ENCODE peak calls at places on chromosomes 4 and X, in seven cellular contexts. K is CD8-positive, alpha-beta memory T cell; W is HepG2; M is SJSA1; U is AG04450; B is WERI-Rb-1; F is HAP-1. I is an unnamed sample.

GRCh38 chrX:56564182-56564885 is 907 bp downstream of the UBQLN2 start:
- DNase-seq in K (no peak), W (peak; percentile 2), M (peak; percentile 19), U (peak; percentile 1), B (peak; percentile 21), F (peak; percentile 25), I (peak; percentile 16)

GRCh38 chr4:81651500-81651899 is 179.8 kb upstream of the RASGEF1B start:
- DNase-seq in K (no peak), W (no peak), M (no peak), U (no peak), B (no peak), F (no peak), I (peak; percentile 80)

GRCh38 chrX:10011261-10011931 is 44.2 kb downstream of the CLDN34 start:
- DNase-seq in K (no peak), W (no peak), M (peak; percentile 55), U (no peak), B (no peak), F (peak; percentile 67), I (peak; percentile 70)

GRCh38 chr4:6104541-6105130 is 86.4 kb upstream of the C4orf50 start:
- DNase-seq in K (no peak), W (no peak), M (no peak), U (no peak), B (peak; percentile 76), F (peak; percentile 56), I (no peak)

GRCh38 chr4:116878280-116878679 is 207.1 kb downstream of the TRAM1L1 start:
- DNase-seq in K (no peak), W (no peak), M (no peak), U (no peak), B (no peak), F (no peak), I (no peak)

GRCh38 chrX:107628662-107629532 is 587 bp downstream of the PRPS1 start:
- DNase-seq in K (peak; percentile 32), W (peak; percentile 25), M (peak; percentile 7), U (no peak), B (peak; percentile 24), F (peak; percentile 74), I (peak; percentile 30)

GRCh38 chr4:87257523-87257922 is 37.1 kb upstream of the KLHL8 start:
- DNase-seq in K (no peak), W (no peak), M (no peak), U (no peak), B (no peak), F (no peak), I (no peak)

GRCh38 chr4:128517739-128518510 is 230.3 kb upstream of the PGRMC2 start:
- DNase-seq in K (no peak), W (peak; percentile 68), M (peak; percentile 85), U (peak; percentile 95), B (no peak), F (no peak), I (no peak)

GRCh38 chrX:134803060-134803459 is 144.8 kb upstream of the PLAC1 start:
- DNase-seq in K (no peak), W (peak; percentile 38), M (no peak), U (no peak), B (no peak), F (peak; percentile 72), I (no peak)

GRCh38 chrX:25010784-25011588 is 4.8 kb downstream of the ARX start:
- DNase-seq in K (no peak), W (no peak), M (no peak), U (no peak), B (no peak), F (no peak), I (no peak)
- H3K4me3 ChIP-seq in K (no peak overlapping the region), W (no peak overlapping the region), M (no peak overlapping the region), U (no peak overlapping the region), B (no peak overlapping the region), F (no peak overlapping the region), I (no peak overlapping the region)

GRCh38 chr4:112775801-112776200 is 138.9 kb downstream of the LARP7 start:
- DNase-seq in K (no peak), W (no peak), M (no peak), U (no peak), B (no peak), F (no peak), I (no peak)

DNA sequence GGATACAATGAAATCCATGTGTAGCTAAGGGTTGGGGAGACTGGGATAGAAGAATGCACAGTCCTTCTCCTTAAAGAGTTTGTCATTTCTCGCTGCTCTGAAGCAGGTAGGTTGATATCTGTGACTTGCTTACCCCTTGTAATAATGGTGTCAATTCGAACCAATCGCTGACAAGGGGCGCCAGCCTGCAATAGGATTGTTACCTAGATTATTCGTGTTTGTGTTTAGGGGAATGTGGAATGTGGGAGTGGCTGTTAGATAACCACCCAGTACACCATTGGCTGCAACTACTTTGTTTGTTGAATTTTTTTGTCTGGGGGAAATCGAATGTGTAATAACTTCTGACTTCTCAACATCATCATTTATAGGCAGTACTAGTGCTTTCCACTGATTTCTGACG is 141.6 kb downstream of the LARP7 start:
- DNase-seq in K (no peak), W (no peak), M (no peak), U (no peak), B (no peak), F (no peak), I (no peak)
- H3K9me3 ChIP-seq in K (no peaks in the 10 kb centered on the region), W (no peaks in the 10 kb centered on the region), M (no peaks in the 10 kb centered on the region), U (no peaks in the 10 kb centered on the region), B (no peaks in the 10 kb centered on the region), F (no peaks in the 10 kb centered on the region), I (no peaks in the 10 kb centered on the region)

GRCh38 chrX:153471663-153472280 is 1.4 kb upstream of the HAUS7 start:
- DNase-seq in K (no peak), W (no peak), M (peak; percentile 20), U (no peak), B (no peak), F (no peak), I (peak; percentile 41)

GRCh38 chrX:153465691-153466380 is 4.5 kb downstream of the HAUS7 start:
- DNase-seq in K (no peak), W (no peak), M (no peak), U (no peak), B (no peak), F (no peak), I (no peak)

GRCh38 chrX:153470411-153471363 is at the start of gene HAUS7:
- DNase-seq in K (peak; percentile 81), W (peak; percentile 73), M (peak; percentile 71), U (peak; percentile 70), B (peak; percentile 96), F (peak; percentile 95), I (peak; percentile 87)

GRCh38 chrX:153469811-153470410 is 465 bp downstream of the HAUS7 start:
- DNase-seq in K (peak; percentile 7), W (no peak), M (peak; percentile 65), U (no peak), B (peak; percentile 51), F (peak; percentile 76), I (peak; percentile 23)

DNA sequence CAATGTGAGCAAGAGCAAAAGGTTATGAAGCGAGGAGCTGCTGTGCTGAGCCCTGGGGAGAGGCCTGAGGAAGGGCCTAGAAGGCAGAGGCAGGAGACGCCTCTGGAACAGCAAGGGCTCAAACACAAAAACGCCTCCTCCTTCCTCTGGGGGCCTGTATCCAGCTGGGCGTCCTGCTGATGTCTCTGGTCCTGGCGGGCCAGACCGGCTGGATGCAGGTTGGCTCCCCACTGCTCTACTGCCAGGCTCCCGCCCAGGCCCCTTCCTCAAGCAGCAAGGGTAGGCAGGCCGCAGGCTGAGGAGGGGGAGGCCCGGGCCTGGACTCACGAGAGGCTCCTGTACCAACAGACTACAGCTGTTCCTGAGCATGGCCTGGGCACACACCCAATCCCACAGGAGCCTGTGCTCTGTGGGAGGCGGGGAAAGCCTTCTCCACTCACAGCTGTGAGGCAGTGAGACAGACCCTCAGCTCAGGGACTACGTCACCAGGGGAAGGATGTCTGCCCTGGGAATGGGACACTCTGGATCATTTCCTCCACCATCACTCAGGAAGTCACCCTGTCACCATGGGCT is 2.3 kb downstream of the HAUS7 start:
- DNase-seq in K (no peak), W (no peak), M (no peak), U (no peak), B (no peak), F (no peak), I (no peak)
- H3K4me3 ChIP-seq in K (no peak overlapping the region), W (no peak overlapping the region), M (no peak overlapping the region), U (no peak overlapping the region), B (no peak overlapping the region), F (no peak overlapping the region), I (no peak overlapping the region)

GRCh38 chr4:90503677-90504076 is 376.5 kb downstream of the CCSER1 start:
- DNase-seq in K (no peak), W (no peak), M (no peak), U (no peak), B (no peak), F (no peak), I (no peak)
- H3K9me3 ChIP-seq in K (no peaks in the 10 kb centered on the region), W (peaks cover 61% of the 10 kb centered on the region), M (peaks cover 9% of the 10 kb centered on the region), U (peaks cover 12% of the 10 kb centered on the region), B (peaks cover 15% of the 10 kb centered on the region), F (peaks cover 14% of the 10 kb centered on the region), I (no peaks in the 10 kb centered on the region)

I was measured in cardiac muscle cell.